ENCODE peak calls at places on chromosomes 13 and 19, in eight cellular contexts. U, A, C, G, F, W, I and T are unnamed samples.

GRCh38 chr13:114299604-114300305 is 14.5 kb upstream of the CHAMP1 start:
- DNase-seq in U (no peak), I (no peak), C (no peak), A (no peak), G (no peak), F (no peak), W (no peak), T (no peak)

GRCh38 chr19:29812080-29812880 is 489 bp downstream of the CCNE1 start:
- DNase-seq in C (peak; percentile 13), I (peak; percentile 57), F (no peak), G (peak; percentile 52), A (no peak), W (no peak), U (no peak), T (no peak)

GRCh38 chr13:21590231-21590630 is 13.7 kb downstream of the MICU2 start:
- DNase-seq in I (no peak), G (no peak), F (no peak), A (no peak), W (no peak), C (no peak), U (no peak), T (no peak)

GRCh38 chr19:48405850-48406249 is 12.4 kb downstream of the GRIN2D start:
- DNase-seq in A (no peak), C (no peak), I (no peak), U (no peak), W (no peak), G (no peak), F (no peak), T (peak; percentile 48)

GRCh38 chr19:50003810-50004419 is 21.3 kb downstream of the VRK3 start:
- DNase-seq in C (no peak), G (peak; percentile 94), F (peak; percentile 95), A (peak; percentile 94), U (no peak), I (no peak), W (peak; percentile 82), T (peak; percentile 92)

GRCh38 chr13:97749174-97749573 is 204.3 kb upstream of the IPO5 start:
- DNase-seq in A (no peak), F (peak; percentile 39), C (no peak), W (no peak), G (no peak), U (no peak), I (no peak), T (peak; percentile 89)

GRCh38 chr13:35838356-35838755 is 292.8 kb downstream of the DCLK1 start:
- DNase-seq in F (peak; percentile 95), I (no peak), W (no peak), A (peak; percentile 68), C (no peak), U (no peak), G (peak; percentile 79), T (peak; percentile 21)

GRCh38 chr13:105627270-105627669 is 908.2 kb downstream of the EFNB2 start:
- DNase-seq in I (no peak), A (peak; percentile 5), W (peak; percentile 76), U (no peak), C (no peak), F (peak; percentile 21), G (peak; percentile 63), T (no peak)

GRCh38 chr13:27599845-27600553 is 20.3 kb downstream of the LNX2 start:
- DNase-seq in F (peak; percentile 80), G (peak; percentile 76), I (no peak), C (no peak), W (no peak), A (peak; percentile 82), U (no peak), T (peak; percentile 64)

GRCh38 chr19:31574251-31574973 is 225.2 kb upstream of the TSHZ3 start:
- DNase-seq in G (no peak), W (peak; percentile 22), I (no peak), U (no peak), F (no peak), A (no peak), C (no peak), T (no peak)

GRCh38 chr19:829129-829758 is 1.6 kb downstream of the AZU1 start:
- DNase-seq in W (no peak), A (no peak), I (no peak), U (no peak), F (no peak), G (no peak), C (no peak), T (no peak)

GRCh38 chr19:41327499-41328156 is 17.7 kb downstream of the CCDC97 start:
- DNase-seq in G (no peak), A (no peak), U (no peak), W (no peak), F (peak; percentile 39), C (peak; percentile 69), I (no peak), T (peak; percentile 88)

GRCh38 chr13:28753946-28754345 is 35.2 kb upstream of the SLC46A3 start:
- DNase-seq in I (no peak), U (no peak), C (no peak), W (no peak), F (no peak), G (no peak), A (no peak), T (no peak)

GRCh38 chr19:52991484-52991883 is 22.2 kb upstream of the ERVV-1 start:
- DNase-seq in I (no peak), A (peak; percentile 46), G (peak; percentile 58), C (no peak), W (no peak), F (peak; percentile 54), U (no peak), T (peak; percentile 86)

GRCh38 chr13:105471683-105472082 is 1063.8 kb downstream of the EFNB2 start:
- DNase-seq in C (no peak), W (no peak), F (peak; percentile 81), A (peak; percentile 55), U (no peak), G (peak; percentile 89), I (no peak), T (no peak)

GRCh38 chr13:50629497-50629896 is 214.0 kb downstream of the DLEU7 start:
- DNase-seq in A (peak; percentile 34), I (no peak), W (no peak), G (no peak), U (no peak), C (no peak), F (no peak), T (no peak)

GRCh38 chr13:58712191-58712590 is 1080.6 kb downstream of the PCDH17 start:
- DNase-seq in I (peak; percentile 6), F (no peak), W (no peak), G (no peak), A (no peak), C (no peak), U (no peak), T (no peak)

GRCh38 chr19:15937771-15938170 is 3.4 kb upstream of the CYP4F11 start:
- DNase-seq in I (no peak), F (no peak), U (no peak), C (peak; percentile 37), A (no peak), G (no peak), W (no peak), T (no peak)

GRCh38 chr19:49746206-49746958 is 16.7 kb downstream of the TSKS start:
- DNase-seq in C (no peak), F (peak; percentile 46), I (peak; percentile 43), W (no peak), U (no peak), G (peak; percentile 14), A (peak; percentile 39), T (no peak)

GRCh38 chr19:2552859-2553258 is 76.9 kb downstream of the GADD45B start:
- DNase-seq in F (no peak), A (no peak), G (no peak), I (no peak), W (no peak), U (no peak), C (no peak), T (no peak)